ENCODE peak calls at places on chromosome 19, in seven cellular contexts. I, E, V, G, L, O and P are unnamed samples.
A peak's percentile ranks its signal among the peaks of the same experiment; 100 is the strongest.

GRCh38 chr19:9467161-9467560 is 31.3 kb downstream of the ZNF560 start:
- DNase-seq in E (no peak), V (no peak), I (no peak), L (no peak), O (no peak), G (no peak), P (no peak)

GRCh38 chr19:50002386-50002960 is 22.7 kb downstream of the VRK3 start:
- DNase-seq in L (no peak), V (no peak), G (no peak), O (no peak), E (peak; percentile 23), I (no peak), P (no peak)

GRCh38 chr19:10936661-10937084 is 8.1 kb downstream of the TIMM29 start:
- DNase-seq in I (peak; percentile 94), O (no peak), E (peak; percentile 89), L (peak; percentile 58), G (peak; percentile 75), V (peak; percentile 56), P (peak; percentile 89)

GRCh38 chr19:49475995-49476880 is 2.2 kb downstream of the FLT3LG start:
- DNase-seq in I (no peak), L (no peak), E (no peak), V (no peak), O (no peak), G (no peak), P (peak; percentile 48)

GRCh38 chr19:34482380-34483250 is 1.1 kb downstream of the WTIP start:
- DNase-seq in O (no peak), I (no peak), L (peak; percentile 41), E (peak; percentile 32), V (no peak), G (peak; percentile 61), P (peak; percentile 46)

GRCh38 chr19:56138069-56138468 is 3.0 kb upstream of the ZNF444 start:
- DNase-seq in G (no peak), E (no peak), L (no peak), O (no peak), V (no peak), I (peak; percentile 36), P (peak; percentile 42)

GRCh38 chr19:35790981-35791813 is 15.8 kb downstream of the ARHGAP33 start:
- DNase-seq in V (no peak), G (no peak), L (no peak), O (no peak), I (no peak), E (no peak), P (no peak)

GRCh38 chr19:14519860-14520407 is 1.7 kb upstream of the DNAJB1 start:
- DNase-seq in O (no peak), G (peak; percentile 89), V (no peak), I (peak; percentile 98), L (peak; percentile 87), E (peak; percentile 72), P (peak; percentile 75)

GRCh38 chr19:16175954-16176353 is 2.6 kb upstream of the CIB3 start:
- DNase-seq in V (no peak), L (no peak), I (no peak), G (no peak), O (no peak), E (no peak), P (no peak)
- TF ChIP-seq CTCF in V (no peak), L (no peak), I (no peak), G (no peak), O (no peak), E (no peak), P (no peak)

GRCh38 chr19:37931941-37932655 is 25.1 kb downstream of the SIPA1L3 start:
- DNase-seq in E (peak; percentile 68), O (peak; percentile 87), V (peak; percentile 68), G (peak; percentile 88), L (peak; percentile 21), I (peak; percentile 92), P (peak; percentile 65)
- H3K4me3 ChIP-seq in E (peak overlapping the region; percentile 49), O (peak overlapping the region; percentile 18), V (peak overlapping the region; percentile 43), G (peak overlapping the region; percentile 49), L (no peak overlapping the region), I (peak overlapping the region; percentile 64), P (peak overlapping the region; percentile 28)

GRCh38 chr19:1382250-1382649 is 1.5 kb upstream of the NDUFS7 start:
- DNase-seq in V (no peak), I (no peak), L (no peak), O (no peak), E (no peak), G (no peak), P (no peak)

GRCh38 chr19:1384478-1385110 is 887 bp downstream of the NDUFS7 start:
- DNase-seq in I (no peak), E (no peak), O (no peak), L (no peak), G (no peak), V (no peak), P (no peak)

GRCh38 chr19:1383014-1383310 is 745 bp upstream of the NDUFS7 start:
- DNase-seq in G (peak; percentile 84), V (no peak), E (no peak), I (no peak), O (no peak), L (peak; percentile 81), P (no peak)

GRCh38 chr19:1384085-1384462 is 367 bp downstream of the NDUFS7 start:
- DNase-seq in V (no peak), G (no peak), I (no peak), O (no peak), E (no peak), L (no peak), P (no peak)

GRCh38 chr19:1383311-1384084 is at the start of gene NDUFS7:
- DNase-seq in O (peak; percentile 96), E (peak; percentile 95), V (peak; percentile 76), I (peak; percentile 83), G (peak; percentile 91), L (peak; percentile 91), P (peak; percentile 95)
- TF ChIP-seq CTCF in O (peak; percentile 38), E (peak; percentile 26), V (peak; percentile 29), I (no peak), G (no peak), L (no peak), P (peak; percentile 7)

DNA sequence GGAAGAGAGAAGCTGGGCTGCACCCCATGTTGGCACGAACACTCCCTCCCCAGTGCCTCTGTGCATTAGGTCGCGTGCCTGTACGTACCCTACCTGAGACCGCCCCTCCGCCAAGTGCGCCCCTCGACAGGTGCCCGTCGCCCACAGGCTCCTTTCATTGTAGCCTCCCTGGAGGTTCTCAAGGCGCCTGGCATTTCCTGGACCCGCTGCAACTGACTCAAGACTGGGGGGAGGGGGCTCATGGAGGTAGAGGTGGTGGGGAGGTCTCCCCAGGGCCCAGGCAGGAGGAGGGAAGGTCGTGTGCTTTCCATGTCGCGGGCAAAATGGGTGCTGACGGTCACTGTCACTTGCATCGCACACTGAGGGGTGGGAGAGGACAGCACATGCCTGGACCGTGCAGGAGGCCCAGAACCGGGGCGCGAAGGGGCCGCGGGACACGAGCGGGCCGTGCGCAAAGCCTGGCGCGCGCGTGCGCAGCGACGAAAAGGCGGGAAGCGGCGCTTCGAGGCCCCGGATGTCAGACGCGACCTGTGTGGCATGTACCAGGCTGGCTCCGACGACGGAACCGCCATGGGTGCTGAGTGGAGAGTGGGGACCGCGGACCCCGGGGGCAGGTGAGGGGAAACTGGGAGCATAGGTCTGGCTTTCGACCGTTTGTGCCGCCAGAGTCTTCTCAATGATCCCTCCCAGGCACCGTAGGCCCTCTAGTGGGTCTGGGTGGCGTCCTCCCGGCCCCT is 16.5 kb downstream of the NFIX start:
- DNase-seq in L (no peak), O (no peak), V (no peak), I (no peak), G (no peak), E (no peak), P (no peak)
- H3K4me3 ChIP-seq in L (no peak overlapping the region), O (peak overlapping the region; percentile 38), V (no peak overlapping the region), I (no peak overlapping the region), G (no peak overlapping the region), E (no peak overlapping the region), P (no peak overlapping the region)

GRCh38 chr19:4723465-4724251 is at the start of gene DPP9:
- DNase-seq in L (peak; percentile 98), O (peak; percentile 97), G (peak; percentile 98), V (peak; percentile 96), E (peak; percentile 99), I (peak; percentile 100), P (peak; percentile 99)
- TF ChIP-seq CTCF in L (peak; percentile 8), O (peak; percentile 45), G (no peak), V (peak; percentile 41), E (peak; percentile 28), I (peak; percentile 35), P (no peak)

GRCh38 chr19:51644636-51645271 is 1.9 kb downstream of the SIGLEC14 start:
- DNase-seq in G (no peak), I (no peak), E (no peak), O (no peak), L (no peak), V (no peak), P (no peak)
- H3K4me3 ChIP-seq in G (no peak overlapping the region), I (no peak overlapping the region), E (no peak overlapping the region), O (peak overlapping the region; percentile 60), L (no peak overlapping the region), V (no peak overlapping the region), P (no peak overlapping the region)

DNA sequence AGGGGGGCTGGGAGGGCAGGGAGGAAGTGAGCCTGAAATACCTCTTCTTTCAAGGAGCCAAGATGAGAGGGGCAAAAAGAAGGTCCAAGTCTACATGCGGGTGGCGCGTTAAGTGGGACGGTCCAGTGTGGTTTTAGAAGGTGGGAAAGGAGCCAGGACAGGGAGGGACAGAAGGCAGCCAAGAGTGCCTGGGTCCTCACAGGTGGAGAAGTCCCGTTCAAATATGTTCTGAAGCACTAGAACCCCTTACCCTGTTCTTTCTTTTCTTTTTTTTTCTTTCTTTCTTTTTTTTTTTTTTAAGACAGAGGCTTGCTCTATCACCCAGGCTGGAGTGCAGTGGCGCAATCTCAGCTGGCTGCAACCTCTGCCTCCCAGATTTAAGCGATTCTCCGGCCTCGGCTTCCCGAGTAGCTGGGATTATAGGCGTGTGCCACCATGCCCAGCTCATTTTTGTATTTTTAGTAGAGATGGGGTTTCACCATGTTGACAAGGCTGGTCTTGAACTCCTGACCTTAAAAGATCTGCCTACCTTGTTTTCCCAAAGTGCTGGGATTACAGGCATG is 7.4 kb downstream of the CAMSAP3 start:
- DNase-seq in V (no peak), O (no peak), L (no peak), E (peak; percentile 13), G (no peak), I (no peak), P (peak; percentile 31)
- TF ChIP-seq CTCF in V (no peak), O (no peak), L (no peak), E (no peak), G (no peak), I (no peak), P (no peak)

DNA sequence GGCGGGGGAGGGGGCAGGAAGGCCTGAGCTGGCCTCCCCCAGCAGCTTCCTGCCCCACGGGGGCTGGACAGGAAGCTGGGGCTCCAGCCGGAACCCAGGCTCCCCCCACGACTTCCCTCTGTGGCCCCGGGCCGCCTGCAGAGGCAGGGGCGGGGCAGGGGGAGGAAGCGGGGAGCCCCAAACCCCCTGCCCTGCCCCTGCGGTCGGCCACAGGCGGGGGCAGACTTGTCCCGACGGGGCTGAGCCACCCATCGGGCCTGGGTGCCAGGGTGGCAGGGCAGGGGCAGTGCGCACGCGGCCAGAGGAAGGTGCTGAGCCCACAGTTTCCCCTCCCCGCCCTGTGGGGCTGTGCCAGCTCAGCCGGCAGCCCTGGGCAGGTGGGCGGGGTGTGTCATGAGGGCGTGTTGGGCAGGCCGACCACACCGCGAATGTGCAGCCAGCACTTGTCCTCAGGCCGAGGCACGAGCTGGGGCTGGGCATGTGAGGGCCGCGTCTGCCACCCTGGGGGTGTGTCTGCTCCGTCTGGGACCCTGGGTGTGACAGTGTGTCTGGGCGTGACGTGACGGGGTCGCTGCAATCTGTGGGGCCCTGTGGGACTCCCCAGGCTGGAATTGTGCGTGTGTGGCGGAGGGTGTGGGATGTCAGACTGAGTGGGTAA is 17.7 kb downstream of the CCDC97 start:
- DNase-seq in E (no peak), G (peak; percentile 69), O (peak; percentile 98), V (no peak), L (no peak), I (peak; percentile 81), P (peak; percentile 39)
- H3K4me3 ChIP-seq in E (no peak overlapping the region), G (no peak overlapping the region), O (peak overlapping the region; percentile 34), V (no peak overlapping the region), L (no peak overlapping the region), I (peak overlapping the region; percentile 16), P (no peak overlapping the region)